ENCODE peak calls at places on chromosomes 7 and 10, in nine cellular contexts. One of them, this sample, is unnamed.

GRCh38 chr7:36677769-36678435 is 46.4 kb downstream of the AOAH start:
- DNase-seq in hepatocyte: no peak
- DNase-seq in PC-3: no peak
- DNase-seq in H9: no peak
- DNase-seq in neural progenitor cell: no peak
- DNase-seq in fibroblast of lung: no peak
- DNase-seq in GM23248: no peak
- DNase-seq in endothelial cell of umbilical vein: no peak
- DNase-seq in mammary epithelial cell: no peak
- DNase-seq in this sample: no peak

GRCh38 chr7:81459485-81459884 is 310.4 kb downstream of the HGF start:
- DNase-seq in fibroblast of lung: no peak
- DNase-seq in endothelial cell of umbilical vein: no peak
- DNase-seq in PC-3: no peak
- DNase-seq in hepatocyte: no peak
- DNase-seq in mammary epithelial cell: no peak
- DNase-seq in H9: no peak
- DNase-seq in neural progenitor cell: no peak
- DNase-seq in GM23248: no peak
- DNase-seq in this sample: no peak

GRCh38 chr10:79268100-79268670 is 79.1 kb upstream of the PPIF start:
- DNase-seq in endothelial cell of umbilical vein: peak; percentile 42
- DNase-seq in neural progenitor cell: no peak
- DNase-seq in hepatocyte: no peak
- DNase-seq in GM23248: peak; percentile 90
- DNase-seq in fibroblast of lung: peak; percentile 70
- DNase-seq in PC-3: peak; percentile 74
- DNase-seq in mammary epithelial cell: peak; percentile 44
- DNase-seq in H9: no peak
- DNase-seq in this sample: no peak

GRCh38 chr7:10483671-10484070 is 490.0 kb upstream of the PHF14 start:
- DNase-seq in fibroblast of lung: peak; percentile 2
- DNase-seq in mammary epithelial cell: peak; percentile 55
- DNase-seq in PC-3: peak; percentile 5
- DNase-seq in hepatocyte: no peak
- DNase-seq in neural progenitor cell: no peak
- DNase-seq in endothelial cell of umbilical vein: no peak
- DNase-seq in GM23248: no peak
- DNase-seq in H9: no peak
- DNase-seq in this sample: no peak

GRCh38 chr10:3107426-3107961 is 40.1 kb downstream of the PFKP start:
- DNase-seq in mammary epithelial cell: peak; percentile 97
- DNase-seq in GM23248: peak; percentile 94
- DNase-seq in neural progenitor cell: no peak
- DNase-seq in hepatocyte: no peak
- DNase-seq in fibroblast of lung: peak; percentile 98
- DNase-seq in endothelial cell of umbilical vein: no peak
- DNase-seq in PC-3: no peak
- DNase-seq in H9: no peak
- DNase-seq in this sample: no peak

GRCh38 chr10:89129850-89130396 is 77.2 kb downstream of the CH25H start:
- DNase-seq in GM23248: peak; percentile 92
- DNase-seq in hepatocyte: no peak
- DNase-seq in H9: no peak
- DNase-seq in neural progenitor cell: no peak
- DNase-seq in fibroblast of lung: peak; percentile 78
- DNase-seq in PC-3: peak; percentile 79
- DNase-seq in endothelial cell of umbilical vein: no peak
- DNase-seq in mammary epithelial cell: peak; percentile 89
- DNase-seq in this sample: no peak

GRCh38 chr7:11427686-11428273 is 404.2 kb downstream of the THSD7A start:
- DNase-seq in PC-3: peak; percentile 74
- DNase-seq in hepatocyte: peak; percentile 77
- DNase-seq in H9: no peak
- DNase-seq in fibroblast of lung: peak; percentile 63
- DNase-seq in neural progenitor cell: peak; percentile 68
- DNase-seq in endothelial cell of umbilical vein: peak; percentile 86
- DNase-seq in GM23248: peak; percentile 80
- DNase-seq in mammary epithelial cell: peak; percentile 38
- DNase-seq in this sample: peak; percentile 56

GRCh38 chr7:106767498-106768323 is 97.4 kb upstream of the PIK3CG start:
- DNase-seq in hepatocyte: no peak
- DNase-seq in fibroblast of lung: peak; percentile 41
- DNase-seq in PC-3: no peak
- DNase-seq in neural progenitor cell: no peak
- DNase-seq in endothelial cell of umbilical vein: no peak
- DNase-seq in GM23248: peak; percentile 60
- DNase-seq in H9: no peak
- DNase-seq in mammary epithelial cell: no peak
- DNase-seq in this sample: peak; percentile 58

GRCh38 chr7:28410628-28411578 is 1.4 kb upstream of the CREB5 start:
- DNase-seq in mammary epithelial cell: peak; percentile 33
- DNase-seq in H9: peak; percentile 38
- DNase-seq in GM23248: peak; percentile 80
- DNase-seq in fibroblast of lung: peak; percentile 68
- DNase-seq in hepatocyte: peak; percentile 71
- DNase-seq in neural progenitor cell: peak; percentile 61
- DNase-seq in PC-3: peak; percentile 37
- DNase-seq in endothelial cell of umbilical vein: peak; percentile 76
- DNase-seq in this sample: no peak

GRCh38 chr7:130394421-130395188 is 14.3 kb downstream of the CPA1 start:
- DNase-seq in mammary epithelial cell: no peak
- DNase-seq in H9: no peak
- DNase-seq in PC-3: no peak
- DNase-seq in GM23248: no peak
- DNase-seq in endothelial cell of umbilical vein: no peak
- DNase-seq in hepatocyte: no peak
- DNase-seq in fibroblast of lung: no peak
- DNase-seq in neural progenitor cell: no peak
- DNase-seq in this sample: no peak

GRCh38 chr10:63376560-63377304 is 89.0 kb downstream of the JMJD1C start:
- DNase-seq in GM23248: peak; percentile 91
- DNase-seq in fibroblast of lung: peak; percentile 61
- DNase-seq in hepatocyte: no peak
- DNase-seq in neural progenitor cell: no peak
- DNase-seq in endothelial cell of umbilical vein: peak; percentile 37
- DNase-seq in PC-3: peak; percentile 90
- DNase-seq in H9: no peak
- DNase-seq in mammary epithelial cell: peak; percentile 61
- DNase-seq in this sample: peak; percentile 31

GRCh38 chr10:132579027-132579859 is 41.7 kb downstream of the INPP5A start:
- DNase-seq in fibroblast of lung: no peak
- DNase-seq in H9: no peak
- DNase-seq in hepatocyte: no peak
- DNase-seq in mammary epithelial cell: no peak
- DNase-seq in GM23248: no peak
- DNase-seq in PC-3: no peak
- DNase-seq in endothelial cell of umbilical vein: no peak
- DNase-seq in neural progenitor cell: no peak
- DNase-seq in this sample: no peak

GRCh38 chr7:64630496-64630895 is 35.4 kb upstream of the ZNF107 start:
- DNase-seq in fibroblast of lung: peak; percentile 6
- DNase-seq in endothelial cell of umbilical vein: no peak
- DNase-seq in mammary epithelial cell: no peak
- DNase-seq in GM23248: peak; percentile 56
- DNase-seq in H9: no peak
- DNase-seq in PC-3: peak; percentile 17
- DNase-seq in neural progenitor cell: no peak
- DNase-seq in hepatocyte: no peak
- DNase-seq in this sample: peak; percentile 75

GRCh38 chr10:96714031-96714590 is 6.2 kb downstream of the PIK3AP1 start:
- DNase-seq in H9: no peak
- DNase-seq in fibroblast of lung: peak; percentile 62
- DNase-seq in GM23248: peak; percentile 64
- DNase-seq in PC-3: peak; percentile 37
- DNase-seq in hepatocyte: no peak
- DNase-seq in mammary epithelial cell: peak; percentile 11
- DNase-seq in neural progenitor cell: no peak
- DNase-seq in endothelial cell of umbilical vein: no peak
- DNase-seq in this sample: no peak

DNA sequence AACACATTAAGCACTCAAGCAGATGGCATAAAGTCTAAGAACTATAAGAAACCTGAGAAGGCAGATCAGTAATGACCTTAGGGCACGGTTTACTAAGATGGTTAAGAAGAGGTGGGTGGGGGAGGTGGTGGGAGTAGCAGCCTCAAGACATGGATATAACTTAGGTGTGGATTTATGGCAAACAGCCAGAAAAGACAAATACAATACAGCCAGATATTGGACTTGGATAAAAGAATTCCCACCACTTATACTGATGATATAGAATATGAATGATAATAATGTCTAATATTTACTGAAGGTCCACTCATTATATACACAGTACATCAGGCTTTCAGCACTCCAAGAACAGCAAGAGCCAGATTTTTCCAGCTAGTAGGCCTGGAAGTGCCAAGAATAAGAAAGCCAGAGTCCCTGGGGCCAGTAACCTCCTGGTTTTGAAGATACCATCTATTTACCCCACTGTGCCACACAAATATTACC is 11.9 kb downstream of the DPY19L1 start:
- DNase-seq in neural progenitor cell: no peak
- DNase-seq in mammary epithelial cell: no peak
- DNase-seq in H9: no peak
- DNase-seq in GM23248: no peak
- DNase-seq in PC-3: peak; percentile 71
- DNase-seq in hepatocyte: no peak
- DNase-seq in fibroblast of lung: no peak
- DNase-seq in endothelial cell of umbilical vein: no peak
- DNase-seq in this sample: no peak
- H3K79me2 ChIP-seq in neural progenitor cell: peaks cover 94% of the 10 kb centered on the region
- H3K79me2 ChIP-seq in mammary epithelial cell: peaks cover 52% of the 10 kb centered on the region
- H3K79me2 ChIP-seq in H9: no peaks in the 10 kb centered on the region
- H3K79me2 ChIP-seq in GM23248: peaks cover 94% of the 10 kb centered on the region
- H3K79me2 ChIP-seq in PC-3: peaks cover 30% of the 10 kb centered on the region
- H3K79me2 ChIP-seq in hepatocyte: peaks cover 68% of the 10 kb centered on the region
- H3K79me2 ChIP-seq in fibroblast of lung: no peaks in the 10 kb centered on the region
- H3K79me2 ChIP-seq in endothelial cell of umbilical vein: peaks cover 89% of the 10 kb centered on the region
- H3K79me2 ChIP-seq in this sample: no peaks in the 10 kb centered on the region

DNA sequence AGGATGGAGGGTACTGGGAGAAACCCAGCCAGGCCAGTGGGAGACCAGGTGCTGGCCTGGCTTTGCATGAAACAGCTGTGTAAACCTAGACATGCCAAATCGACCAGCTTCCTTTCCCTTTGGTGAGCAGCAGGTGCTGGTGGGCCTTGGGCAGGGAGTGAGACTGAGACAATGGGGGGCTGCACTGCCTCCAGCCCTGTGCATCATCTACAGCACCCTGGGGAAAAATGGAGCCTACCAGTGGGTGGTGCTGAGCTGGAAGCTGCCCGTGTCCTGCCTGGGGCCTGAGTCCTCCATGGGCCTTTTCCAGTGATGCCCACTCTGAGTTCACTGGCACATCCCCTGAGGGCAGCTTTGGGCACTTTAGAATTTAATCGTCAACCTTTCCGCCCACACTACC is 19.2 kb upstream of the DDC start:
- DNase-seq in GM23248: no peak
- DNase-seq in hepatocyte: no peak
- DNase-seq in endothelial cell of umbilical vein: no peak
- DNase-seq in H9: no peak
- DNase-seq in fibroblast of lung: no peak
- DNase-seq in mammary epithelial cell: no peak
- DNase-seq in PC-3: no peak
- DNase-seq in neural progenitor cell: no peak
- DNase-seq in this sample: no peak
- H2AFZ ChIP-seq in GM23248: no peak overlapping the region
- H2AFZ ChIP-seq in hepatocyte: no peak overlapping the region
- H2AFZ ChIP-seq in endothelial cell of umbilical vein: no peak overlapping the region
- H2AFZ ChIP-seq in H9: no peak overlapping the region
- H2AFZ ChIP-seq in fibroblast of lung: no peak overlapping the region
- H2AFZ ChIP-seq in mammary epithelial cell: no peak overlapping the region
- H2AFZ ChIP-seq in PC-3: no peak overlapping the region
- H2AFZ ChIP-seq in neural progenitor cell: no peak overlapping the region
- H2AFZ ChIP-seq in this sample: no peak overlapping the region

GRCh38 chr7:20407585-20408466 is 77.1 kb downstream of the ITGB8 start:
- DNase-seq in GM23248: peak; percentile 72
- DNase-seq in PC-3: peak; percentile 84
- DNase-seq in endothelial cell of umbilical vein: peak; percentile 93
- DNase-seq in neural progenitor cell: peak; percentile 34
- DNase-seq in H9: no peak
- DNase-seq in fibroblast of lung: peak; percentile 76
- DNase-seq in mammary epithelial cell: peak; percentile 76
- DNase-seq in hepatocyte: no peak
- DNase-seq in this sample: no peak

GRCh38 chr7:20404371-20404770 is 73.7 kb downstream of the ITGB8 start:
- DNase-seq in fibroblast of lung: no peak
- DNase-seq in GM23248: no peak
- DNase-seq in H9: no peak
- DNase-seq in neural progenitor cell: peak; percentile 80
- DNase-seq in hepatocyte: no peak
- DNase-seq in PC-3: no peak
- DNase-seq in endothelial cell of umbilical vein: no peak
- DNase-seq in mammary epithelial cell: no peak
- DNase-seq in this sample: no peak

GRCh38 chr7:20399516-20399915 is 68.8 kb downstream of the ITGB8 start:
- DNase-seq in PC-3: peak; percentile 35
- DNase-seq in GM23248: no peak
- DNase-seq in hepatocyte: no peak
- DNase-seq in mammary epithelial cell: peak; percentile 70
- DNase-seq in neural progenitor cell: no peak
- DNase-seq in endothelial cell of umbilical vein: no peak
- DNase-seq in H9: no peak
- DNase-seq in fibroblast of lung: peak; percentile 55
- DNase-seq in this sample: no peak

GRCh38 chr7:20402297-20403230 is 71.9 kb downstream of the ITGB8 start:
- DNase-seq in fibroblast of lung: peak; percentile 14
- DNase-seq in hepatocyte: no peak
- DNase-seq in mammary epithelial cell: no peak
- DNase-seq in H9: no peak
- DNase-seq in GM23248: peak; percentile 33
- DNase-seq in PC-3: peak; percentile 36
- DNase-seq in endothelial cell of umbilical vein: peak; percentile 55
- DNase-seq in neural progenitor cell: no peak
- DNase-seq in this sample: no peak

DNA sequence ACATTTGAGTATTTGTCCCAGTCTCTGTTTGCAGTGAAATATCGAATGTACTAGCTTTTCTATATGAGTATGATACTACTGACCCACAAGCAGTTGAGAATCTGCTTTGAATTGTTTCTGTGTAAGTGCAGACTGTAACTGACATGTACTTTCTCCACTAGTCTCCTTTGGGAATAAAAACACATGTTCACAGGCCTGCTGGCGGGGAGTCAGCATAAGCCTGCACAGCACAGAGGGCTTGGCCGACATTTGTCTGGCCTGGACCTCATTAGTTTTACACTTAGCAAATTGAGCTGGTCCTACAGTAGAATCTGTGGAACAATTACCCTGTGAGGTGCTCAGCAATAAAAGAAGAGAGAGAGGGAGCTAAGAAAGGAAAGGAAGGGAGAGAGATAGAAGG is 72.7 kb downstream of the ITGB8 start:
- DNase-seq in fibroblast of lung: no peak
- DNase-seq in PC-3: no peak
- DNase-seq in mammary epithelial cell: no peak
- DNase-seq in neural progenitor cell: no peak
- DNase-seq in H9: no peak
- DNase-seq in hepatocyte: no peak
- DNase-seq in GM23248: peak; percentile 24
- DNase-seq in endothelial cell of umbilical vein: no peak
- DNase-seq in this sample: no peak
- H3K79me2 ChIP-seq in fibroblast of lung: no peaks in the 10 kb centered on the region
- H3K79me2 ChIP-seq in PC-3: no peaks in the 10 kb centered on the region
- H3K79me2 ChIP-seq in mammary epithelial cell: no peaks in the 10 kb centered on the region
- H3K79me2 ChIP-seq in neural progenitor cell: no peaks in the 10 kb centered on the region
- H3K79me2 ChIP-seq in H9: no peaks in the 10 kb centered on the region
- H3K79me2 ChIP-seq in hepatocyte: no peaks in the 10 kb centered on the region
- H3K79me2 ChIP-seq in GM23248: no peaks in the 10 kb centered on the region
- H3K79me2 ChIP-seq in endothelial cell of umbilical vein: no peaks in the 10 kb centered on the region
- H3K79me2 ChIP-seq in this sample: no peaks in the 10 kb centered on the region

GRCh38 chr7:2109251-2109935 is 123.4 kb downstream of the MAD1L1 start:
- DNase-seq in H9: no peak
- DNase-seq in fibroblast of lung: no peak
- DNase-seq in mammary epithelial cell: no peak
- DNase-seq in neural progenitor cell: no peak
- DNase-seq in PC-3: no peak
- DNase-seq in GM23248: no peak
- DNase-seq in hepatocyte: no peak
- DNase-seq in endothelial cell of umbilical vein: no peak
- DNase-seq in this sample: peak; percentile 13
- H2AFZ ChIP-seq in H9: no peak overlapping the region
- H2AFZ ChIP-seq in fibroblast of lung: no peak overlapping the region
- H2AFZ ChIP-seq in mammary epithelial cell: no peak overlapping the region
- H2AFZ ChIP-seq in neural progenitor cell: no peak overlapping the region
- H2AFZ ChIP-seq in PC-3: peak overlapping the region; percentile 63
- H2AFZ ChIP-seq in GM23248: no peak overlapping the region
- H2AFZ ChIP-seq in hepatocyte: no peak overlapping the region
- H2AFZ ChIP-seq in endothelial cell of umbilical vein: peak overlapping the region; percentile 8
- H2AFZ ChIP-seq in this sample: peak overlapping the region; percentile 26